ENCODE peak calls at places on chromosomes 2 and 18, in nine cellular contexts. One of them, this sample, is unnamed.

GRCh38 chr2:86453838-86454237 is 12.7 kb downstream of the KDM3A start:
- DNase-seq in OCI-LY7: no peak
- DNase-seq in CD8-positive, alpha-beta T cell: no peak
- DNase-seq in endodermal cell: no peak
- DNase-seq in WTC11: no peak
- DNase-seq in GM06990: no peak
- DNase-seq in cardiac fibroblast: peak; percentile 86
- DNase-seq in tibial nerve: peak; percentile 28
- DNase-seq in neural crest cell: no peak
- DNase-seq in this sample: no peak

GRCh38 chr2:191023235-191023679 is 9.3 kb upstream of the STAT1 start:
- DNase-seq in cardiac fibroblast: no peak
- DNase-seq in GM06990: no peak
- DNase-seq in endodermal cell: peak; percentile 31
- DNase-seq in CD8-positive, alpha-beta T cell: no peak
- DNase-seq in OCI-LY7: no peak
- DNase-seq in tibial nerve: no peak
- DNase-seq in neural crest cell: no peak
- DNase-seq in WTC11: no peak
- DNase-seq in this sample: no peak

GRCh38 chr2:71603311-71603794 is 150.0 kb downstream of the DYSF start:
- DNase-seq in OCI-LY7: no peak
- DNase-seq in neural crest cell: no peak
- DNase-seq in tibial nerve: peak; percentile 11
- DNase-seq in CD8-positive, alpha-beta T cell: no peak
- DNase-seq in GM06990: no peak
- DNase-seq in endodermal cell: peak; percentile 41
- DNase-seq in cardiac fibroblast: peak; percentile 20
- DNase-seq in WTC11: peak; percentile 7
- DNase-seq in this sample: peak; percentile 22

GRCh38 chr2:144683955-144684354 is 164.0 kb upstream of the ZEB2 start:
- DNase-seq in cardiac fibroblast: no peak
- DNase-seq in WTC11: no peak
- DNase-seq in neural crest cell: no peak
- DNase-seq in OCI-LY7: no peak
- DNase-seq in CD8-positive, alpha-beta T cell: no peak
- DNase-seq in tibial nerve: no peak
- DNase-seq in GM06990: no peak
- DNase-seq in endodermal cell: no peak
- DNase-seq in this sample: no peak

GRCh38 chr18:12839057-12839525 is 44.9 kb downstream of the PTPN2 start:
- DNase-seq in cardiac fibroblast: no peak
- DNase-seq in neural crest cell: no peak
- DNase-seq in WTC11: no peak
- DNase-seq in endodermal cell: no peak
- DNase-seq in GM06990: peak; percentile 66
- DNase-seq in OCI-LY7: peak; percentile 84
- DNase-seq in tibial nerve: no peak
- DNase-seq in CD8-positive, alpha-beta T cell: no peak
- DNase-seq in this sample: no peak

GRCh38 chr2:71224457-71224856 is 2.4 kb downstream of the PAIP2B start:
- DNase-seq in neural crest cell: no peak
- DNase-seq in tibial nerve: no peak
- DNase-seq in OCI-LY7: peak; percentile 13
- DNase-seq in cardiac fibroblast: no peak
- DNase-seq in endodermal cell: no peak
- DNase-seq in CD8-positive, alpha-beta T cell: no peak
- DNase-seq in GM06990: no peak
- DNase-seq in WTC11: no peak
- DNase-seq in this sample: no peak

GRCh38 chr2:127137225-127137624 is 30.3 kb upstream of the BIN1 start:
- DNase-seq in endodermal cell: no peak
- DNase-seq in cardiac fibroblast: no peak
- DNase-seq in GM06990: no peak
- DNase-seq in CD8-positive, alpha-beta T cell: no peak
- DNase-seq in neural crest cell: no peak
- DNase-seq in WTC11: no peak
- DNase-seq in tibial nerve: no peak
- DNase-seq in OCI-LY7: no peak
- DNase-seq in this sample: no peak

GRCh38 chr2:62074233-62074632 is 121.7 kb upstream of the B3GNT2 start:
- DNase-seq in WTC11: peak; percentile 26
- DNase-seq in CD8-positive, alpha-beta T cell: no peak
- DNase-seq in cardiac fibroblast: no peak
- DNase-seq in endodermal cell: peak; percentile 64
- DNase-seq in OCI-LY7: no peak
- DNase-seq in GM06990: no peak
- DNase-seq in tibial nerve: no peak
- DNase-seq in neural crest cell: no peak
- DNase-seq in this sample: no peak

GRCh38 chr18:10482985-10483949 is 28.8 kb downstream of the APCDD1 start:
- DNase-seq in WTC11: no peak
- DNase-seq in endodermal cell: no peak
- DNase-seq in GM06990: peak; percentile 68
- DNase-seq in cardiac fibroblast: no peak
- DNase-seq in tibial nerve: peak; percentile 41
- DNase-seq in OCI-LY7: peak; percentile 81
- DNase-seq in CD8-positive, alpha-beta T cell: no peak
- DNase-seq in neural crest cell: no peak
- DNase-seq in this sample: no peak

GRCh38 chr2:8985561-8986326 is 17.7 kb downstream of the MBOAT2 start:
- DNase-seq in tibial nerve: no peak
- DNase-seq in cardiac fibroblast: peak; percentile 61
- DNase-seq in OCI-LY7: no peak
- DNase-seq in WTC11: no peak
- DNase-seq in CD8-positive, alpha-beta T cell: no peak
- DNase-seq in GM06990: no peak
- DNase-seq in endodermal cell: no peak
- DNase-seq in neural crest cell: no peak
- DNase-seq in this sample: no peak

GRCh38 chr18:44126598-44126997 is 554.1 kb upstream of the SETBP1 start:
- DNase-seq in neural crest cell: no peak
- DNase-seq in cardiac fibroblast: no peak
- DNase-seq in endodermal cell: no peak
- DNase-seq in WTC11: no peak
- DNase-seq in OCI-LY7: no peak
- DNase-seq in CD8-positive, alpha-beta T cell: no peak
- DNase-seq in GM06990: no peak
- DNase-seq in tibial nerve: no peak
- DNase-seq in this sample: no peak

GRCh38 chr2:235263205-235264120 is 230.4 kb upstream of the AGAP1 start:
- DNase-seq in OCI-LY7: no peak
- DNase-seq in neural crest cell: peak; percentile 62
- DNase-seq in WTC11: no peak
- DNase-seq in GM06990: no peak
- DNase-seq in cardiac fibroblast: peak; percentile 95
- DNase-seq in tibial nerve: peak; percentile 83
- DNase-seq in CD8-positive, alpha-beta T cell: no peak
- DNase-seq in endodermal cell: peak; percentile 69
- DNase-seq in this sample: peak; percentile 32

GRCh38 chr2:241378816-241379215 is 22.7 kb downstream of the FARP2 start:
- DNase-seq in CD8-positive, alpha-beta T cell: no peak
- DNase-seq in GM06990: no peak
- DNase-seq in neural crest cell: no peak
- DNase-seq in tibial nerve: no peak
- DNase-seq in endodermal cell: no peak
- DNase-seq in cardiac fibroblast: no peak
- DNase-seq in OCI-LY7: no peak
- DNase-seq in WTC11: no peak
- DNase-seq in this sample: no peak

GRCh38 chr2:237861-238260 is 26.0 kb downstream of the SH3YL1 start:
- DNase-seq in GM06990: no peak
- DNase-seq in cardiac fibroblast: no peak
- DNase-seq in CD8-positive, alpha-beta T cell: no peak
- DNase-seq in OCI-LY7: no peak
- DNase-seq in tibial nerve: no peak
- DNase-seq in WTC11: no peak
- DNase-seq in neural crest cell: no peak
- DNase-seq in endodermal cell: no peak
- DNase-seq in this sample: no peak

GRCh38 chr2:171081649-171082111 is 79.0 kb downstream of the TLK1 start:
- DNase-seq in cardiac fibroblast: no peak
- DNase-seq in OCI-LY7: no peak
- DNase-seq in WTC11: no peak
- DNase-seq in tibial nerve: no peak
- DNase-seq in endodermal cell: no peak
- DNase-seq in GM06990: no peak
- DNase-seq in CD8-positive, alpha-beta T cell: no peak
- DNase-seq in neural crest cell: no peak
- DNase-seq in this sample: no peak

GRCh38 chr2:223995569-223995968 is 38.3 kb downstream of the MRPL44 start:
- DNase-seq in endodermal cell: no peak
- DNase-seq in tibial nerve: no peak
- DNase-seq in neural crest cell: no peak
- DNase-seq in OCI-LY7: no peak
- DNase-seq in WTC11: no peak
- DNase-seq in cardiac fibroblast: peak; percentile 80
- DNase-seq in GM06990: no peak
- DNase-seq in CD8-positive, alpha-beta T cell: no peak
- DNase-seq in this sample: no peak

GRCh38 chr2:61493523-61493942 is 22.6 kb upstream of the USP34 start:
- DNase-seq in tibial nerve: no peak
- DNase-seq in WTC11: no peak
- DNase-seq in CD8-positive, alpha-beta T cell: no peak
- DNase-seq in endodermal cell: no peak
- DNase-seq in OCI-LY7: peak; percentile 63
- DNase-seq in GM06990: no peak
- DNase-seq in neural crest cell: no peak
- DNase-seq in cardiac fibroblast: peak; percentile 69
- DNase-seq in this sample: no peak

DNA sequence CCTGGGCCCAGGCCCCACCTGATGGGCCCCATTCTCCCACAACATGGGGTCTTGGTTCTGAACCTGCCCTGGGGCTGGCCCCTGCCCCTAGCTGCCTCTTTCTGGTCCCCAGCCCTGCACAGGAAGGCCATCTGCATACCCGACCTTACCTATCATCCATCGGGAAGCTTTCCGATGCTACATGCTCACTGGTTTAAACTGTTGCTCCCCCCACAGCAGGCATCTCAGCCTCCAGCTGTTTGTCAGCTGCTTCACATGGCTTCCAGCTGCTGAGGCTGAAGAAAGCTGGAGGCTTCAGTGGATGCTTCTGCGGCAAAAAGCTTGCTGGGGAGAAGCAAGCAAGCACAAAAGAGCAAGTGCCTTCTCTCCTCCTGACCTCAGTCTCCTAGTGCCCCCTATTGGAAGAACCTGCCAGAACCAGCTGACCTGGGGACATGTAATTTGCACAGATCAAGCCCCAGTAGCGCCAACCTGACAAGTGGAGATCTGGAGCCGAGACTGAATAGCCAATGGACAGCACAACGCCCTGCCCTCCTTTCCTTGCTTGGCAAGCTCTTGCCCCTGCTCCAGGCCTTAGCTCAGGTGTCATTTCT is 24.1 kb upstream of the RHOB start:
- DNase-seq in GM06990: no peak
- DNase-seq in endodermal cell: peak; percentile 82
- DNase-seq in OCI-LY7: peak; percentile 28
- DNase-seq in tibial nerve: no peak
- DNase-seq in neural crest cell: no peak
- DNase-seq in cardiac fibroblast: peak; percentile 57
- DNase-seq in WTC11: peak; percentile 44
- DNase-seq in CD8-positive, alpha-beta T cell: no peak
- DNase-seq in this sample: no peak
- TF ChIP-seq CTCF in GM06990: peak; percentile 36
- TF ChIP-seq CTCF in endodermal cell: peak; percentile 67
- TF ChIP-seq CTCF in OCI-LY7: peak; percentile 51
- TF ChIP-seq CTCF in tibial nerve: no peak
- TF ChIP-seq CTCF in neural crest cell: no peak
- TF ChIP-seq CTCF in cardiac fibroblast: no peak
- TF ChIP-seq CTCF in WTC11: peak; percentile 25
- TF ChIP-seq CTCF in CD8-positive, alpha-beta T cell: no peak
- TF ChIP-seq CTCF in this sample: no peak

DNA sequence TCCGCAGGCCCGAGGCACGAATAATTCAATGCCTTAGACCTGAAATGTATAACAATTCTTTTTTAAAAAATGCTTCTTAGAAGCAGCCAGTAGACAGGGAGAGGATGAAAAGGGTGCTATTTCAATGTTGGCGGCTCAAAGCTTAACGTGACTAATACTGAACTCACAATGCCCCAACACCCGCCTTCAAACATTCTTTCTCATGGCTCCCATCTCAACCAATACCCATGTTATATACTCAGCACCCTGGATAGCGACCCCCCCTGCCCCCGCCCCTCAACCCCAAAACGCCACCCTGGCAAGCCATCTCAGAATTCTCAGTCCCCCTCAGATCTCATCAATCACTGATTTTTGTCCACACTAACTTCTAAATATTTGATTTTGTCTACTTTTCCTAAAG is 4.4 kb downstream of the FBXO41 start:
- DNase-seq in OCI-LY7: no peak
- DNase-seq in cardiac fibroblast: no peak
- DNase-seq in neural crest cell: no peak
- DNase-seq in WTC11: no peak
- DNase-seq in CD8-positive, alpha-beta T cell: no peak
- DNase-seq in tibial nerve: no peak
- DNase-seq in GM06990: no peak
- DNase-seq in endodermal cell: peak; percentile 52
- DNase-seq in this sample: no peak
- TF ChIP-seq CTCF in OCI-LY7: no peak
- TF ChIP-seq CTCF in cardiac fibroblast: no peak
- TF ChIP-seq CTCF in neural crest cell: no peak
- TF ChIP-seq CTCF in WTC11: no peak
- TF ChIP-seq CTCF in CD8-positive, alpha-beta T cell: no peak
- TF ChIP-seq CTCF in tibial nerve: no peak
- TF ChIP-seq CTCF in GM06990: no peak
- TF ChIP-seq CTCF in endodermal cell: no peak
- TF ChIP-seq CTCF in this sample: no peak

DNA sequence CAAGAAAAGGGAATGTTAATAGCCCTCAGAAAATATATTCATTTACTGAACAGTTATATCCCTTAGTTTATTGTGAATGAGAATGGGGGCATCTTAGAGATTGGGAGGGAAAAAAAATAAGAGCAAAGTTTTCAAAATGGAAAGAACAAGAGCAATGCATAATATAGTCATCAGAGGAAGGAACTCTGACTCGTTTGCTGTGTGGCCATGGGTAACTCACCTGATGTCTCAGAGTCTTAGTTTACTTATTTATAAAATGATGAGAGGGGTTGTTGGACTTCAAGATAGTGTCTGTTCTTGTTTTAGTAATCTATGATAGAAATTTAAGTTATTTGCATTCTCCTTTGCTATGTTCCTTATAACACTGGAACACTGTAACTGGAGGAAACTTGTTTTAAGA is 70.7 kb downstream of the EML4 start:
- DNase-seq in CD8-positive, alpha-beta T cell: no peak
- DNase-seq in OCI-LY7: no peak
- DNase-seq in neural crest cell: no peak
- DNase-seq in tibial nerve: no peak
- DNase-seq in WTC11: no peak
- DNase-seq in cardiac fibroblast: no peak
- DNase-seq in endodermal cell: no peak
- DNase-seq in GM06990: no peak
- DNase-seq in this sample: no peak
- TF ChIP-seq CTCF in CD8-positive, alpha-beta T cell: no peak
- TF ChIP-seq CTCF in OCI-LY7: no peak
- TF ChIP-seq CTCF in neural crest cell: no peak
- TF ChIP-seq CTCF in tibial nerve: no peak
- TF ChIP-seq CTCF in WTC11: no peak
- TF ChIP-seq CTCF in cardiac fibroblast: no peak
- TF ChIP-seq CTCF in endodermal cell: no peak
- TF ChIP-seq CTCF in GM06990: no peak
- TF ChIP-seq CTCF in this sample: no peak

GRCh38 chr2:230814616-230815015 is 50.1 kb upstream of the ITM2C start:
- DNase-seq in OCI-LY7: peak; percentile 43
- DNase-seq in cardiac fibroblast: peak; percentile 53
- DNase-seq in WTC11: no peak
- DNase-seq in GM06990: no peak
- DNase-seq in endodermal cell: no peak
- DNase-seq in CD8-positive, alpha-beta T cell: no peak
- DNase-seq in tibial nerve: no peak
- DNase-seq in neural crest cell: no peak
- DNase-seq in this sample: no peak
- TF ChIP-seq CTCF in OCI-LY7: peak; percentile 75
- TF ChIP-seq CTCF in cardiac fibroblast: peak; percentile 63
- TF ChIP-seq CTCF in WTC11: no peak
- TF ChIP-seq CTCF in GM06990: peak; percentile 45
- TF ChIP-seq CTCF in endodermal cell: peak; percentile 70
- TF ChIP-seq CTCF in CD8-positive, alpha-beta T cell: no peak
- TF ChIP-seq CTCF in tibial nerve: no peak
- TF ChIP-seq CTCF in neural crest cell: peak; percentile 50
- TF ChIP-seq CTCF in this sample: no peak